ENCODE peak calls at places on chromosomes 12 and 14, in four cellular contexts. One of them, this sample, is unnamed.
A peak's percentile ranks its signal among the peaks of the same experiment; 100 is the strongest.

GRCh38 chr12:75389061-75389460 is 1.8 kb upstream of the GLIPR1L2 start:
- DNase-seq in K562: no peak
- DNase-seq in HepG2: no peak
- DNase-seq in GM12878: no peak
- DNase-seq in this sample: no peak

GRCh38 chr12:55935742-55936151 is 4.8 kb downstream of the DGKA start:
- DNase-seq in HepG2: no peak
- DNase-seq in GM12878: no peak
- DNase-seq in K562: no peak
- DNase-seq in this sample: peak; percentile 34

GRCh38 chr12:102885043-102885932 is 31.8 kb downstream of the PAH start:
- DNase-seq in K562: no peak
- DNase-seq in HepG2: peak; percentile 93
- DNase-seq in GM12878: no peak
- DNase-seq in this sample: no peak

GRCh38 chr12:110170535-110171185 is 46.5 kb downstream of the IFT81 start:
- DNase-seq in HepG2: no peak
- DNase-seq in GM12878: no peak
- DNase-seq in K562: no peak
- DNase-seq in this sample: no peak

GRCh38 chr12:123713398-123714301 is 1.5 kb downstream of the ATP6V0A2 start:
- DNase-seq in HepG2: peak; percentile 16
- DNase-seq in K562: no peak
- DNase-seq in GM12878: no peak
- DNase-seq in this sample: no peak

GRCh38 chr12:93203361-93203760 is 174.4 kb upstream of the NUDT4 start:
- DNase-seq in K562: no peak
- DNase-seq in GM12878: no peak
- DNase-seq in HepG2: no peak
- DNase-seq in this sample: no peak

GRCh38 chr12:130947028-130947427 is 6.7 kb upstream of the ADGRD1 start:
- DNase-seq in K562: no peak
- DNase-seq in GM12878: no peak
- DNase-seq in HepG2: no peak
- DNase-seq in this sample: no peak

GRCh38 chr12:106791531-106791930 is 17.0 kb downstream of the RIC8B start:
- DNase-seq in GM12878: no peak
- DNase-seq in K562: no peak
- DNase-seq in HepG2: no peak
- DNase-seq in this sample: no peak

GRCh38 chr14:47044841-47045240 is 393.3 kb upstream of the RPL10L start:
- DNase-seq in HepG2: no peak
- DNase-seq in K562: no peak
- DNase-seq in GM12878: no peak
- DNase-seq in this sample: peak; percentile 31

GRCh38 chr14:101933209-101933608 is 31.2 kb upstream of the DYNC1H1 start:
- DNase-seq in GM12878: no peak
- DNase-seq in K562: no peak
- DNase-seq in HepG2: no peak
- DNase-seq in this sample: no peak

GRCh38 chr14:35480119-35480769 is 53.7 kb upstream of the INSM2 start:
- DNase-seq in GM12878: peak; percentile 35
- DNase-seq in K562: no peak
- DNase-seq in HepG2: no peak
- DNase-seq in this sample: no peak

GRCh38 chr12:49232940-49233841 is 31.7 kb upstream of the TUBA1C start:
- DNase-seq in K562: peak; percentile 85
- DNase-seq in GM12878: no peak
- DNase-seq in HepG2: peak; percentile 30
- DNase-seq in this sample: peak; percentile 62

GRCh38 chr14:103448097-103448496 is 62.9 kb downstream of the MARK3 start:
- DNase-seq in K562: peak; percentile 13
- DNase-seq in HepG2: no peak
- DNase-seq in GM12878: no peak
- DNase-seq in this sample: no peak

GRCh38 chr14:51512321-51512720 is 139.4 kb upstream of the FRMD6 start:
- DNase-seq in GM12878: no peak
- DNase-seq in K562: no peak
- DNase-seq in HepG2: no peak
- DNase-seq in this sample: no peak

GRCh38 chr12:7242176-7243101 is 53.0 kb downstream of the PEX5 start:
- DNase-seq in K562: peak; percentile 45
- DNase-seq in HepG2: no peak
- DNase-seq in GM12878: no peak
- DNase-seq in this sample: no peak
- TF ChIP-seq USF2 in K562: no peak
- TF ChIP-seq USF2 in HepG2: no peak
- TF ChIP-seq USF2 in GM12878: no peak
- TF ChIP-seq USF2 in this sample: no peak

GRCh38 chr12:58443273-58443980 is 476.9 kb downstream of the LRIG3 start:
- DNase-seq in HepG2: peak; percentile 28
- DNase-seq in GM12878: no peak
- DNase-seq in K562: no peak
- DNase-seq in this sample: peak; percentile 29
- TF ChIP-seq NR2C2 in HepG2: no peak
- TF ChIP-seq NR2C2 in GM12878: no peak
- TF ChIP-seq NR2C2 in K562: no peak
- TF ChIP-seq NR2C2 in this sample: no peak

DNA sequence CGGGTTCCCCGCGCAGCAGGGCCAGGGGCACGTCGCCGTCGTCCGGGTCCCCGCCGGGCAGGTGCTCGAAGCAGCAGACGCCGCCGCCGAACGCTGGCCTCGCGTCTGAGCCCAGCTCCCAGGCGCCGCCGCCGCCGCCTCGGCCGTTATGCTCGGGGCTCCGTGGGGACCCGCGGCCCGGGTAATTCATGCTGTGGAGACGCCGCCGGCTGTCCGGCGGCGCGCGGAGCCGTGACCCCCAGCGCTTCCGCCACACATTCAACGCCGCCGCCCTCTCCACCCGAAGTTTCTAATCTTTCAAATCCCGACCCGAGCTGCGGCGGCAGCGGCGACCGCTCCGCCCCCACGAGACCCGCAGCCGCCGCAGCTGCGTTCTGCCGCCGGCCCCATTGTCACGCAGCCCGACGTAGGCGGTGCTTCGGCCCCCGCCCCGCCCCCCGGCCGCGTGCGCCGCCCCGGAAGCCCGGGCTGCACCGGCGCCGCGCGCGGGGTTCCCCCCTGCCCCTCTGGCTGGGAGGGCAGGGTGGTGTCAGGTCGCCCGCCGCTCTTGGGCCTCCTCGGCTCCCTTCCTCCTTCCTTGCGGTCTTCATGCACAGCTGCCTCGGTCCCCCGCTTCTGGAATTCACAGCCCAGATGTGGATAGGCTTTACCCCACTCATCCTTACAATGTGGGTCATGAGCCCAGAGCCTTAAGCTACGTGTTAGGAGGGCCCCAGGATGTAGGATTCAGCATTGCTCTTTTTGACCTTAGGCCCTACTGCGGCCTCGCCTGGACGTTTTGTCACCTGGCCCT is at the start of gene DDHD1:
- DNase-seq in GM12878: peak; percentile 51
- DNase-seq in K562: peak; percentile 90
- DNase-seq in HepG2: peak; percentile 50
- DNase-seq in this sample: peak; percentile 78
- TF ChIP-seq USF2 in GM12878: no peak
- TF ChIP-seq USF2 in K562: no peak
- TF ChIP-seq USF2 in HepG2: no peak
- TF ChIP-seq USF2 in this sample: peak; percentile 13

GRCh38 chr14:84969501-84969900 is 560.4 kb upstream of the FLRT2 start:
- DNase-seq in HepG2: no peak
- DNase-seq in K562: no peak
- DNase-seq in GM12878: no peak
- DNase-seq in this sample: no peak
- TF ChIP-seq NR2C2 in HepG2: no peak
- TF ChIP-seq NR2C2 in K562: no peak
- TF ChIP-seq NR2C2 in GM12878: no peak
- TF ChIP-seq NR2C2 in this sample: no peak

This sample was measured in WTC11.